ENCODE peak calls at places on chromosomes 13 and 19, in four cellular contexts. One of them, this sample, is unnamed.

GRCh38 chr19:55750715-55751114 is 8.2 kb upstream of the RFPL4A start:
- DNase-seq in nephron progenitor cell: no peak
- DNase-seq in GM12892: no peak
- DNase-seq in activated CD4-positive, alpha-beta T cell treated with anti-CD3 and anti-CD28 coated beads, Interleukin-2, amount 10 ng/mL, durations not matched to agents 24 days and 14 days: no peak
- DNase-seq in this sample: no peak

GRCh38 chr13:107209811-107210210 is 641.9 kb upstream of the ARGLU1 start:
- DNase-seq in activated CD4-positive, alpha-beta T cell treated with anti-CD3 and anti-CD28 coated beads, Interleukin-2, amount 10 ng/mL, durations not matched to agents 24 days and 14 days: no peak
- DNase-seq in GM12892: no peak
- DNase-seq in nephron progenitor cell: no peak
- DNase-seq in this sample: no peak

GRCh38 chr13:108728370-108728769 is 99.0 kb downstream of the MYO16 start:
- DNase-seq in GM12892: no peak
- DNase-seq in activated CD4-positive, alpha-beta T cell treated with anti-CD3 and anti-CD28 coated beads, Interleukin-2, amount 10 ng/mL, durations not matched to agents 24 days and 14 days: no peak
- DNase-seq in nephron progenitor cell: peak
- DNase-seq in this sample: no peak

GRCh38 chr13:50990050-50990449 is 80.5 kb downstream of the RNASEH2B start:
- DNase-seq in nephron progenitor cell: no peak
- DNase-seq in activated CD4-positive, alpha-beta T cell treated with anti-CD3 and anti-CD28 coated beads, Interleukin-2, amount 10 ng/mL, durations not matched to agents 24 days and 14 days: no peak
- DNase-seq in GM12892: no peak
- DNase-seq in this sample: no peak

GRCh38 chr13:67231481-67231940 is 1.4 kb upstream of the PCDH9 start:
- DNase-seq in activated CD4-positive, alpha-beta T cell treated with anti-CD3 and anti-CD28 coated beads, Interleukin-2, amount 10 ng/mL, durations not matched to agents 24 days and 14 days: no peak
- DNase-seq in GM12892: no peak
- DNase-seq in nephron progenitor cell: no peak
- DNase-seq in this sample: no peak

GRCh38 chr19:35306473-35307246 is 14.7 kb downstream of the MAG start:
- DNase-seq in nephron progenitor cell: no peak
- DNase-seq in activated CD4-positive, alpha-beta T cell treated with anti-CD3 and anti-CD28 coated beads, Interleukin-2, amount 10 ng/mL, durations not matched to agents 24 days and 14 days: no peak
- DNase-seq in GM12892: no peak
- DNase-seq in this sample: no peak

GRCh38 chr19:4391701-4392543 is 8.4 kb downstream of the SH3GL1 start:
- DNase-seq in activated CD4-positive, alpha-beta T cell treated with anti-CD3 and anti-CD28 coated beads, Interleukin-2, amount 10 ng/mL, durations not matched to agents 24 days and 14 days: no peak
- DNase-seq in GM12892: no peak
- DNase-seq in nephron progenitor cell: no peak
- DNase-seq in this sample: no peak

GRCh38 chr19:16289594-16289993 is 35.0 kb upstream of the KLF2 start:
- DNase-seq in activated CD4-positive, alpha-beta T cell treated with anti-CD3 and anti-CD28 coated beads, Interleukin-2, amount 10 ng/mL, durations not matched to agents 24 days and 14 days: peak
- DNase-seq in GM12892: no peak
- DNase-seq in nephron progenitor cell: no peak
- DNase-seq in this sample: no peak

GRCh38 chr13:96632536-96633320 is 361.5 kb downstream of the OXGR1 start:
- DNase-seq in GM12892: no peak
- DNase-seq in nephron progenitor cell: no peak
- DNase-seq in activated CD4-positive, alpha-beta T cell treated with anti-CD3 and anti-CD28 coated beads, Interleukin-2, amount 10 ng/mL, durations not matched to agents 24 days and 14 days: no peak
- DNase-seq in this sample: no peak

GRCh38 chr13:81293594-81294164 is 952.8 kb upstream of the SPRY2 start:
- DNase-seq in nephron progenitor cell: no peak
- DNase-seq in activated CD4-positive, alpha-beta T cell treated with anti-CD3 and anti-CD28 coated beads, Interleukin-2, amount 10 ng/mL, durations not matched to agents 24 days and 14 days: no peak
- DNase-seq in GM12892: no peak
- DNase-seq in this sample: no peak

GRCh38 chr19:18815673-18816072 is 16.1 kb upstream of the UPF1 start:
- DNase-seq in GM12892: no peak
- DNase-seq in activated CD4-positive, alpha-beta T cell treated with anti-CD3 and anti-CD28 coated beads, Interleukin-2, amount 10 ng/mL, durations not matched to agents 24 days and 14 days: no peak
- DNase-seq in nephron progenitor cell: no peak
- DNase-seq in this sample: no peak